ENCODE peak calls at places on chromosomes 13 and 19, in four cellular contexts. F is tibial nerve, V is astrocyte, E is iPS DF 6.9. A is an unnamed sample.

GRCh38 chr13:43348397-43348796 is 325.0 kb downstream of the DNAJC15 start:
- DNase-seq in F (no peak), V (peak), E (no peak), A (no peak)

GRCh38 chr19:2302319-2303208 is 5.4 kb downstream of the LINGO3 start:
- DNase-seq in F (no peak), V (peak), E (no peak), A (no peak)

GRCh38 chr13:30103161-30103858 is 204.0 kb downstream of the KATNAL1 start:
- DNase-seq in F (no peak), V (no peak), E (no peak), A (no peak)

GRCh38 chr19:30255783-30256509 is 116.2 kb upstream of the ZNF536 start:
- DNase-seq in F (no peak), V (no peak), E (peak), A (no peak)

GRCh38 chr13:27663947-27664346 is 42.3 kb downstream of the POLR1D start:
- DNase-seq in F (no peak), V (no peak), E (no peak), A (no peak)

GRCh38 chr13:96844195-96844594 is 150.1 kb downstream of the OXGR1 start:
- DNase-seq in F (no peak), V (no peak), E (no peak), A (no peak)

GRCh38 chr13:44416297-44416696 is 42.7 kb downstream of the SERP2 start:
- DNase-seq in F (no peak), V (no peak), E (no peak), A (no peak)

GRCh38 chr19:4678881-4679379 is 8.8 kb upstream of the MYDGF start:
- DNase-seq in F (no peak), V (no peak), E (peak), A (no peak)

GRCh38 chr13:20828540-20829364 is 55.0 kb upstream of the EEF1AKMT1 start:
- DNase-seq in F (no peak), V (no peak), E (peak), A (peak)

GRCh38 chr19:42246143-42246868 is 3.9 kb upstream of the GSK3A start:
- DNase-seq in F (peak), V (peak), E (no peak), A (peak)

GRCh38 chr13:76976488-76976887 is 15.4 kb upstream of the CLN5 start:
- DNase-seq in F (no peak), V (peak), E (no peak), A (no peak)

GRCh38 chr19:3275583-3276340 is 51.3 kb downstream of the CELF5 start:
- DNase-seq in F (no peak), V (peak), E (peak), A (peak)

GRCh38 chr19:7349961-7350711 is 1.4 kb downstream of the ARHGEF18 start:
- DNase-seq in F (no peak), V (no peak), E (no peak), A (no peak)

GRCh38 chr13:21707586-21707985 is 36.7 kb downstream of the FGF9 start:
- DNase-seq in F (no peak), V (no peak), E (no peak), A (no peak)